ENCODE peak calls at places on chromosome 12, in six cellular contexts. B is tibial nerve, Y is lower lobe of right lung, J is pancreas, S is ovary, Q is activated T-cell treated with anti-CD3 and anti-CD28 coated beads for 1 hour. W is an unnamed sample.

GRCh38 chr12:75476076-75476475 is 4.5 kb upstream of the GLIPR1 start:
- DNase-seq in S (no peak), J (no peak), Q (no peak), B (no peak), Y (no peak), W (no peak)

GRCh38 chr12:109599087-109599486 is 25.5 kb downstream of the MVK start:
- DNase-seq in S (no peak), B (no peak), Q (no peak), J (no peak), Y (no peak), W (no peak)

GRCh38 chr12:113439301-113439597 is 17.1 kb downstream of the SDSL start:
- DNase-seq in J (no peak), B (no peak), Y (no peak), Q (no peak), S (no peak), W (no peak)

GRCh38 chr12:5599378-5599777 is 167.5 kb downstream of the NTF3 start:
- DNase-seq in Q (no peak), S (no peak), J (no peak), Y (no peak), B (no peak), W (no peak)

GRCh38 chr12:58966939-58967338 is 46.6 kb upstream of the LRIG3 start:
- DNase-seq in S (no peak), B (no peak), Q (no peak), J (no peak), Y (no peak), W (no peak)

GRCh38 chr12:42960087-42960527 is 370.6 kb upstream of the PRICKLE1 start:
- DNase-seq in Y (no peak), Q (no peak), J (no peak), B (no peak), S (no peak), W (no peak)

GRCh38 chr12:54304187-54304810 is 3.5 kb upstream of the NFE2 start:
- DNase-seq in S (no peak), J (peak), Y (peak), Q (no peak), B (peak), W (peak)

GRCh38 chr12:17017402-17017801 is 411.4 kb upstream of the LMO3 start:
- DNase-seq in S (no peak), J (no peak), Q (no peak), B (no peak), Y (no peak), W (no peak)

GRCh38 chr12:28689398-28690175 is 459.5 kb upstream of the FAR2 start:
- DNase-seq in Y (no peak), Q (no peak), S (no peak), J (no peak), B (no peak), W (no peak)

GRCh38 chr12:26629864-26630263 is 203.1 kb downstream of the ITPR2 start:
- DNase-seq in Q (no peak), Y (no peak), B (no peak), J (no peak), S (no peak), W (no peak)

GRCh38 chr12:94101902-94102660 is 46.3 kb upstream of the PLXNC1 start:
- DNase-seq in Q (peak), J (peak), Y (peak), B (peak), S (peak), W (peak)

GRCh38 chr12:124379938-124380754 is 85.3 kb downstream of the RFLNA start:
- DNase-seq in B (peak), J (no peak), Y (peak), S (peak), Q (no peak), W (peak)

GRCh38 chr12:114762490-114763110 is 78.6 kb upstream of the TBX3 start:
- DNase-seq in J (no peak), B (no peak), Y (no peak), S (peak), Q (no peak), W (peak)

GRCh38 chr12:127257366-127257935 is 1009.5 kb upstream of the TMEM132C start:
- DNase-seq in S (no peak), Y (no peak), J (no peak), Q (no peak), B (no peak), W (no peak)

W was measured in left cardiac atrium.